ENCODE peak calls at places on chromosomes 6 and 20, in six cellular contexts. J is A549, D is IMR-90, L is left lung, Y is colonic mucosa, V is fibroblast of lung. B is an unnamed sample.

GRCh38 chr20:59258103-59258705 is 42.2 kb upstream of the EDN3 start:
- DNase-seq in L (no peak), Y (no peak), J (no peak), V (no peak), D (no peak), B (no peak)

GRCh38 chr20:31652917-31653385 is 15.2 kb downstream of the COX4I2 start:
- DNase-seq in V (peak; percentile 86), D (peak; percentile 43), J (no peak), L (no peak), Y (no peak), B (peak; percentile 37)

GRCh38 chr20:21352703-21353102 is 44.6 kb downstream of the NKX2-4 start:
- DNase-seq in V (peak; percentile 24), Y (no peak), D (peak; percentile 78), J (no peak), L (no peak), B (peak; percentile 38)

GRCh38 chr6:3405679-3406078 is 51.2 kb downstream of the SLC22A23 start:
- DNase-seq in J (no peak), Y (no peak), V (peak; percentile 67), L (no peak), D (peak; percentile 46), B (peak; percentile 56)

GRCh38 chr6:138406443-138406842 is 2.4 kb downstream of the HEBP2 start:
- DNase-seq in J (no peak), D (no peak), Y (peak; percentile 57), L (no peak), V (no peak), B (no peak)

GRCh38 chr20:63529180-63529860 is 7.9 kb downstream of the PTK6 start:
- DNase-seq in V (no peak), D (no peak), Y (no peak), L (peak; percentile 69), J (no peak), B (no peak)

GRCh38 chr6:145814035-145814500 is 527 bp downstream of the FBXO30 start:
- DNase-seq in V (no peak), D (no peak), Y (peak; percentile 39), L (no peak), J (peak; percentile 4), B (no peak)

GRCh38 chr6:169286961-169287360 is 33.3 kb upstream of the THBS2 start:
- DNase-seq in Y (no peak), L (no peak), V (no peak), D (no peak), J (no peak), B (no peak)

GRCh38 chr20:64237316-64237715 is 18.2 kb upstream of the PCMTD2 start:
- DNase-seq in J (no peak), Y (no peak), V (no peak), L (no peak), D (no peak), B (no peak)

GRCh38 chr6:132511836-132512230 is 1.1 kb downstream of the STX7 start:
- DNase-seq in V (no peak), D (no peak), J (no peak), L (no peak), Y (no peak), B (no peak)

GRCh38 chr20:57060407-57061057 is 205.9 kb downstream of the BMP7 start:
- DNase-seq in Y (no peak), D (no peak), L (no peak), J (no peak), V (no peak), B (no peak)

GRCh38 chr6:42010185-42010872 is 40.0 kb upstream of the TAF8 start:
- DNase-seq in V (no peak), J (no peak), D (no peak), Y (no peak), L (no peak), B (peak; percentile 53)

GRCh38 chr6:46324706-46325105 is 153.9 kb upstream of the ENPP5 start:
- DNase-seq in L (no peak), V (no peak), D (no peak), Y (no peak), J (no peak), B (no peak)

GRCh38 chr6:106064103-106064502 is 22.0 kb upstream of the PRDM1 start:
- DNase-seq in Y (no peak), V (no peak), D (peak; percentile 38), L (no peak), J (no peak), B (no peak)

GRCh38 chr6:56764081-56764566 is 121.4 kb upstream of the DST start:
- DNase-seq in J (peak; percentile 14), V (peak; percentile 63), D (peak; percentile 53), Y (peak; percentile 29), L (no peak), B (no peak)

GRCh38 chr20:12327205-12327604 is 409.5 kb downstream of the BTBD3 start:
- DNase-seq in D (no peak), L (no peak), J (no peak), Y (no peak), V (no peak), B (no peak)

GRCh38 chr6:1615651-1616420 is 6.1 kb downstream of the FOXC1 start:
- DNase-seq in J (no peak), D (no peak), L (no peak), V (no peak), Y (no peak), B (no peak)

GRCh38 chr6:1613631-1614447 is 4.1 kb downstream of the FOXC1 start:
- DNase-seq in D (peak; percentile 47), V (peak; percentile 20), J (no peak), L (peak; percentile 83), Y (no peak), B (no peak)

GRCh38 chr6:1612902-1613301 is 3.2 kb downstream of the FOXC1 start:
- DNase-seq in J (no peak), V (peak; percentile 50), Y (no peak), L (no peak), D (peak; percentile 93), B (no peak)

GRCh38 chr6:1614767-1615650 is 5.3 kb downstream of the FOXC1 start:
- DNase-seq in D (no peak), Y (no peak), V (no peak), J (no peak), L (peak; percentile 88), B (no peak)

GRCh38 chr6:1614448-1614766 is 4.7 kb downstream of the FOXC1 start:
- DNase-seq in L (no peak), Y (no peak), V (no peak), J (no peak), D (no peak), B (no peak)
- H3K4me3 ChIP-seq in L (no peak overlapping the region), Y (peak overlapping the region; percentile 12), V (peak overlapping the region; percentile 67), J (no peak overlapping the region), D (peak overlapping the region; percentile 85), B (peak overlapping the region; percentile 61)

DNA sequence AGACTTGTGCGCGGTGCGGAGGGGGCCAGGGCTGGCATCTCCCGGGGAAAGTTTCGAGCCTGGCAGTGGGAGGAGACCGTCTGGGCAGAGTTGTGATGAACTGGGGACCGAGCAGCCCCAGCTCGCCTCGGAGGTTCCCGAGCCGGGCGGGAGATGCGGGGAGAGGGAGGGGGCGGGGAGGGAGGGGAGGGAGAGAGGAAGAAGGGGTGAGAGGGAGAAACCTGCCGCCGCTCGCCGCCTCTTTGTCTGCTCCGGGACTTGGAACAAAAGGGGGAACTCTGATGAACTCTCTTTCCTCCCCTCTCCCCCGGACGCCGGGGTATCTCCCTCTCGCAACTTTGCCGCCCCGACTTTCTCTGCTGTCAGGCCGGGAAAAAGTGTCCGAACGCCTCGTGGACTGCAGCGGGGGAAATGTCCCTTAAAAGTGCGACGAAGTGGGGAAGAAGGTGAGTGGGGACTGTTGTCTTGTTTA is 72.7 kb downstream of the SOX4 start:
- DNase-seq in J (no peak), V (no peak), Y (peak; percentile 18), L (no peak), D (no peak), B (no peak)
- H3K4me3 ChIP-seq in J (no peak overlapping the region), V (peak overlapping the region; percentile 64), Y (peak overlapping the region; percentile 13), L (peak overlapping the region; percentile 38), D (peak overlapping the region; percentile 74), B (peak overlapping the region; percentile 38)

GRCh38 chr6:75201901-75202672 is 3.8 kb downstream of the COL12A1 start:
- DNase-seq in J (no peak), L (peak; percentile 71), Y (no peak), D (peak; percentile 30), V (peak; percentile 41), B (no peak)
- H3K4me3 ChIP-seq in J (no peak overlapping the region), L (no peak overlapping the region), Y (no peak overlapping the region), D (peak overlapping the region; percentile 35), V (peak overlapping the region; percentile 87), B (peak overlapping the region; percentile 41)

DNA sequence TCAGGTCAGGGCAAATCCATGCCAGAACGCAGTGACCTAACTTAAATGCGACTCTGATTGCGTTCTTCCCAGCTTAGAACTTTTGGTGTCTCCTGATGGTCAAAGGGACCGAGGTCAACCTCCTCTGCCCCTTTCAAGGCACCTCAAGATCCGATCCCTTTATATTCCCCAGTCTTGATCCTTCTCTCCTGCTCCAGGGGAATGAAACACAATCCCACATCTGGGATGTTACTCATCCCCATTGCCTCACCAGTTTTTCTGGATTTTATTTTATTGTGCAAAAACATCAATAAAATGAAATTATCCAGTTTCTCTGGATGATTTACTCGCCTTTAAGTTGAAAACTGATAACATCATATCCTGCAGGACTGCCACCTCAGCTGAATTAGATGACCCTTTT is 43.9 kb downstream of the IRAK1BP1 start:
- DNase-seq in Y (no peak), L (no peak), J (no peak), V (no peak), D (no peak), B (no peak)
- H3K4me3 ChIP-seq in Y (no peak overlapping the region), L (no peak overlapping the region), J (no peak overlapping the region), V (no peak overlapping the region), D (no peak overlapping the region), B (peak overlapping the region; percentile 54)

GRCh38 chr6:116827561-116828240 is 1.2 kb downstream of the GPRC6A start:
- DNase-seq in J (no peak), Y (no peak), D (no peak), L (no peak), V (no peak), B (no peak)

GRCh38 chr6:116828983-116829382 is at the start of gene GPRC6A:
- DNase-seq in L (no peak), Y (no peak), J (no peak), V (no peak), D (no peak), B (no peak)
- H3K4me3 ChIP-seq in L (no peak within 1 kb of the TSS), Y (no peak within 1 kb of the TSS), J (no peak within 1 kb of the TSS), V (no peak within 1 kb of the TSS), D (no peak within 1 kb of the TSS), B (no peak within 1 kb of the TSS)

B was measured in skeletal muscle cell.